ENCODE peak calls at places on chromosome 18, in five cellular contexts. S is K562, U is HepG2, A is GM12878, W is H1. H is an unnamed sample.

GRCh38 chr18:45687617-45688016 is 36.4 kb upstream of the SLC14A1 start:
- DNase-seq in U (no peak), W (no peak), S (peak), A (no peak), H (no peak)

GRCh38 chr18:44996261-44996660 is 315.6 kb downstream of the SETBP1 start:
- DNase-seq in U (no peak), A (no peak), W (no peak), S (no peak), H (no peak)

GRCh38 chr18:2040279-2040678 is 531.0 kb downstream of the METTL4 start:
- DNase-seq in W (no peak), S (no peak), A (no peak), U (no peak), H (no peak)

GRCh38 chr18:47898696-47899095 is 31.8 kb downstream of the SMAD2 start:
- DNase-seq in W (no peak), A (no peak), S (no peak), U (peak), H (no peak)

GRCh38 chr18:59715966-59716369 is 18.7 kb upstream of the CCBE1 start:
- DNase-seq in S (no peak), A (no peak), W (no peak), U (no peak), H (peak)

GRCh38 chr18:23237524-23238151 is 102.4 kb downstream of the CABLES1 start:
- DNase-seq in U (no peak), A (peak), W (no peak), S (peak), H (no peak)

GRCh38 chr18:38750786-38751185 is 1185.2 kb upstream of the CELF4 start:
- DNase-seq in W (no peak), U (no peak), A (no peak), S (no peak), H (no peak)

GRCh38 chr18:44887227-44887631 is 206.5 kb downstream of the SETBP1 start:
- DNase-seq in A (peak), S (no peak), U (no peak), W (no peak), H (peak)

GRCh38 chr18:46097378-46097852 is 681 bp downstream of the ATP5F1A start:
- DNase-seq in A (no peak), W (no peak), U (no peak), S (no peak), H (no peak)

GRCh38 chr18:22846088-22846683 is 86.9 kb upstream of the RBBP8 start:
- DNase-seq in A (no peak), W (no peak), S (peak), U (peak), H (peak)

GRCh38 chr18:8776544-8776943 is 71.2 kb downstream of the MTCL1 start:
- DNase-seq in A (no peak), S (no peak), W (no peak), U (no peak), H (no peak)

GRCh38 chr18:75489493-75490190 is 62.1 kb upstream of the SMIM21 start:
- DNase-seq in A (no peak), W (no peak), S (no peak), U (peak), H (peak)

GRCh38 chr18:70019136-70019535 is 71.5 kb upstream of the CD226 start:
- DNase-seq in A (no peak), U (no peak), W (no peak), S (no peak), H (no peak)

GRCh38 chr18:79458131-79458838 is 62.6 kb downstream of the NFATC1 start:
- DNase-seq in U (peak), A (no peak), W (no peak), S (no peak), H (peak)

GRCh38 chr18:57784816-57785144 is 18.3 kb downstream of the ATP8B1 start:
- DNase-seq in W (no peak), S (no peak), A (no peak), U (no peak), H (no peak)

GRCh38 chr18:79511271-79511670 is 115.5 kb downstream of the NFATC1 start:
- DNase-seq in S (no peak), W (no peak), A (no peak), U (no peak), H (no peak)

GRCh38 chr18:8654482-8655451 is 45.5 kb downstream of the RAB12 start:
- DNase-seq in A (no peak), U (no peak), S (peak), W (no peak), H (peak)

GRCh38 chr18:69885841-69886531 is 61.7 kb downstream of the CD226 start:
- DNase-seq in A (peak), U (peak), S (no peak), W (no peak), H (no peak)

GRCh38 chr18:14976736-14977430 is 228.9 kb downstream of the ANKRD30B start:
- DNase-seq in U (no peak), W (no peak), A (no peak), S (no peak), H (no peak)

GRCh38 chr18:48915621-48916425 is 34.9 kb downstream of the SMAD7 start:
- DNase-seq in A (no peak), S (no peak), W (no peak), U (no peak), H (no peak)

GRCh38 chr18:76610933-76611749 is 116.1 kb upstream of the ZNF516 start:
- DNase-seq in S (no peak), A (no peak), W (no peak), U (no peak), H (no peak)

GRCh38 chr18:73235921-73236320 is 368.1 kb upstream of the NETO1 start:
- DNase-seq in A (no peak), W (no peak), U (no peak), S (no peak), H (no peak)

GRCh38 chr18:26470011-26470637 is 78.2 kb downstream of the KCTD1 start:
- DNase-seq in W (no peak), A (peak), S (no peak), U (no peak), H (no peak)

GRCh38 chr18:69233465-69234054 is 167.1 kb upstream of the DOK6 start:
- DNase-seq in U (no peak), W (no peak), A (no peak), S (no peak), H (no peak)

GRCh38 chr18:6401687-6402086 is 13.0 kb downstream of the L3MBTL4 start:
- DNase-seq in S (no peak), A (no peak), W (no peak), U (no peak), H (no peak)

GRCh38 chr18:48813833-48814489 is 136.8 kb downstream of the SMAD7 start:
- DNase-seq in S (peak), W (no peak), A (no peak), U (no peak), H (no peak)

GRCh38 chr18:38368246-38368645 is 802.6 kb upstream of the CELF4 start:
- DNase-seq in W (no peak), A (no peak), U (no peak), S (no peak), H (no peak)

GRCh38 chr18:27778441-27778840 is 398.5 kb downstream of the CDH2 start:
- DNase-seq in U (no peak), A (no peak), S (no peak), W (no peak), H (no peak)

DNA sequence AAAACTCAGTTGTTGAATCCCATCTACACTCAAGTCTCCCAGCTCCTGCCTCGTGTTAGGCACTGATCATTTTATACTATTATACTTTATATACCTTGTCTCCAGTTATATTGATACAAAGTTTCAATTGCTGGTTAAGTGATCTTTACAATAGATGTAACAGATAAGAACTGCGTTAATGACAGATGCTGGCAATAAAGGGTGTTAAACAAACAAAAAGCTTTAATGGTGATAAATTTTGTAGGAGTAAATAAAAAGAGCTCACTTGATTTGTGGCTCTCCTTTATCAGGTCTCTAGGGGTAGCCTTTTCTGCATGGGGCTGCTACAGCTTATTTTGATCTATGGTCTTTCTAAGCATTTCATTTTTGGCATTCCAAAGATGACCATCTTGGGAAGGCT is 106.9 kb upstream of the GAREM1 start:
- DNase-seq in S (no peak), A (no peak), W (no peak), U (no peak), H (no peak)
- H3K27ac ChIP-seq in S (no peak), A (no peak), W (no peak), U (no peak), H (no peak)

GRCh38 chr18:63179422-63179821 is 140.1 kb downstream of the BCL2 start:
- DNase-seq in S (no peak), U (no peak), A (no peak), W (no peak), H (no peak)
- TF ChIP-seq KDM1A in S (no peak), U (no peak), A (no peak), W (no peak), H (no peak)

GRCh38 chr18:34806527-34806926 is 96.4 kb downstream of the DTNA start:
- DNase-seq in W (no peak), U (no peak), S (no peak), A (no peak), H (no peak)

GRCh38 chr18:34808389-34808788 is 98.3 kb downstream of the DTNA start:
- DNase-seq in W (no peak), A (no peak), U (peak), S (no peak), H (no peak)

GRCh38 chr18:34809697-34810096 is 99.6 kb downstream of the DTNA start:
- DNase-seq in U (peak), A (no peak), S (no peak), W (no peak), H (no peak)

GRCh38 chr18:34805117-34805882 is 95.2 kb downstream of the DTNA start:
- DNase-seq in A (no peak), W (no peak), S (no peak), U (no peak), H (no peak)

DNA sequence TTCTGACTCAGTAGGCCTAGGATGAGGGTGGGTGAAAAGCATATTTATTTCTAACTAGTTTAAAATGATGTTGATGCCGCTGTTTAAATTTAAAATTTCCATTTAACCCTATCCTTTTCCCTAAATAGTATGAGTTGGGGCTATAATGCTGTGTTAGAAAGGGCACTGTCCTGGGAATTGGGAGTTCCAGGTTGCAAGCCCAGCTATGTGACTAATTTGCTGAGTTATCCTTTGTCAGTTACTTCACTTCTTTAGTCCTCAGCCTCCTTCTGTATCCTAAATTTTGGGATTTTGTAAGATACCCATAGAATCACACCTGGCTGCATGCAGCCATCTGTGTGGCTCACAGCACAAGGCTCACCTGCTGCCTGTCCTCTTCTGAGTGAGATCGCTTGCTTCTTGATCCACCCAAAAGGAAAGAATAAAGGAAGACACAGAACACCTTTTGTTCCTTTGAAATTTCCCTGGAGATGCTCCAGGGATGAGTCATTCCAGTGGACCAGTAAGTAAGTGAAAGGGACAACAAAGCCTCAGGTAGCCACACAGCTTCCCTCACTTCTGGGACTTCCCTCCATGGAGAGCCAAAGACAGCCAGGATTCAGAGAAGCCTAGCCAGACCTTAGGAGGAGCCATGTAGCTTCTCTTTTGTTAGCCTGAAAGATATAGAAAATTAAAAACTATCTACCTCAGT is 97.2 kb downstream of the DTNA start:
- DNase-seq in U (peak), W (peak), S (no peak), A (no peak), H (no peak)
- H3K27ac ChIP-seq in U (no peak), W (no peak), S (no peak), A (no peak), H (no peak)

GRCh38 chr18:907880-908512 is 3.3 kb downstream of the ADCYAP1 start:
- DNase-seq in A (no peak), S (no peak), U (no peak), W (no peak), H (no peak)

GRCh38 chr18:911025-911424 is 6.4 kb downstream of the ADCYAP1 start:
- DNase-seq in A (no peak), W (no peak), U (no peak), S (no peak), H (no peak)

GRCh38 chr18:908631-909621 is 4.3 kb downstream of the ADCYAP1 start:
- DNase-seq in W (no peak), S (no peak), A (no peak), U (no peak), H (no peak)

GRCh38 chr18:907171-907879 is 2.7 kb downstream of the ADCYAP1 start:
- DNase-seq in W (no peak), A (no peak), S (no peak), U (no peak), H (no peak)

GRCh38 chr18:910247-910646 is 5.6 kb downstream of the ADCYAP1 start:
- DNase-seq in S (no peak), A (no peak), W (no peak), U (no peak), H (no peak)
- TF ChIP-seq KDM1A in S (no peak), A (no peak), W (no peak), U (no peak), H (no peak)

GRCh38 chr18:50038448-50038847 is 156.5 kb downstream of the MYO5B start:
- DNase-seq in U (no peak), S (no peak), A (no peak), W (no peak), H (no peak)

GRCh38 chr18:50042611-50043010 is 152.3 kb downstream of the MYO5B start:
- DNase-seq in W (no peak), A (no peak), U (no peak), S (no peak), H (no peak)

GRCh38 chr18:50039736-50040135 is 155.2 kb downstream of the MYO5B start:
- DNase-seq in S (no peak), W (no peak), A (no peak), U (no peak), H (no peak)

GRCh38 chr18:50045126-50045525 is 149.8 kb downstream of the MYO5B start:
- DNase-seq in W (no peak), S (no peak), A (no peak), U (no peak), H (no peak)

GRCh38 chr18:50044402-50044801 is 150.5 kb downstream of the MYO5B start:
- DNase-seq in S (peak), W (no peak), U (no peak), A (no peak), H (no peak)
- H3K27ac ChIP-seq in S (no peak), W (no peak), U (no peak), A (no peak), H (no peak)

GRCh38 chr18:3051718-3052410 is 38.9 kb upstream of the LPIN2 start:
- DNase-seq in U (peak), W (no peak), S (no peak), A (no peak), H (peak)
- TF ChIP-seq KDM1A in U (peak), W (no peak), S (no peak), A (no peak), H (no peak)

H was measured in A549.